ENCODE peak calls at places on chromosome 3, in six cellular contexts. I, Y, A, Q, V and Z are unnamed samples.

GRCh38 chr3:131107637-131108433 is 81.2 kb downstream of the NEK11 start:
- DNase-seq in I (no peak), Y (no peak), A (no peak), Q (no peak), V (no peak), Z (no peak)

GRCh38 chr3:126439968-126440708 is 35.6 kb downstream of the ZXDC start:
- DNase-seq in I (no peak), Y (no peak), A (peak; percentile 2), Q (no peak), V (no peak), Z (no peak)

GRCh38 chr3:65508743-65509422 is 529.8 kb downstream of the MAGI1 start:
- DNase-seq in I (no peak), Y (no peak), A (no peak), Q (no peak), V (no peak), Z (no peak)

GRCh38 chr3:120438971-120439370 is 11.8 kb downstream of the FSTL1 start:
- DNase-seq in I (peak; percentile 93), Y (no peak), A (no peak), Q (peak; percentile 56), V (peak; percentile 71), Z (peak; percentile 65)

GRCh38 chr3:139538733-139539132 is 809 bp downstream of the RBP1 start:
- DNase-seq in I (peak; percentile 53), Y (no peak), A (no peak), Q (peak; percentile 26), V (peak; percentile 93), Z (no peak)

GRCh38 chr3:63655519-63655918 is 3.0 kb downstream of the SNTN start:
- DNase-seq in I (peak; percentile 56), Y (no peak), A (no peak), Q (no peak), V (no peak), Z (no peak)

GRCh38 chr3:72334681-72335457 is 513.4 kb downstream of the SHQ1 start:
- DNase-seq in I (no peak), Y (no peak), A (no peak), Q (no peak), V (no peak), Z (no peak)

GRCh38 chr3:112143689-112144088 is 10.6 kb upstream of the GCSAM start:
- DNase-seq in I (no peak), Y (no peak), A (no peak), Q (no peak), V (no peak), Z (no peak)

GRCh38 chr3:115100172-115100571 is 46.9 kb downstream of the ZBTB20 start:
- DNase-seq in I (peak; percentile 70), Y (no peak), A (no peak), Q (no peak), V (peak; percentile 44), Z (peak; percentile 33)

GRCh38 chr3:56795097-56795806 is 6.5 kb downstream of the ARHGEF3 start:
- DNase-seq in I (peak; percentile 44), Y (no peak), A (no peak), Q (no peak), V (peak; percentile 69), Z (no peak)

GRCh38 chr3:184443364-184443763 is 63.5 kb downstream of the CHRD start:
- DNase-seq in I (no peak), Y (no peak), A (no peak), Q (no peak), V (no peak), Z (no peak)

GRCh38 chr3:135918600-135918999 is 46.9 kb upstream of the PPP2R3A start:
- DNase-seq in I (peak; percentile 67), Y (no peak), A (no peak), Q (no peak), V (no peak), Z (no peak)

GRCh38 chr3:169811606-169812123 is 1.0 kb upstream of the LRRIQ4 start:
- DNase-seq in I (peak; percentile 91), Y (no peak), A (no peak), Q (no peak), V (no peak), Z (no peak)

GRCh38 chr3:126971891-126972351 is 11.0 kb upstream of the PLXNA1 start:
- DNase-seq in I (peak; percentile 61), Y (no peak), A (peak; percentile 38), Q (peak; percentile 73), V (peak; percentile 80), Z (no peak)

DNA sequence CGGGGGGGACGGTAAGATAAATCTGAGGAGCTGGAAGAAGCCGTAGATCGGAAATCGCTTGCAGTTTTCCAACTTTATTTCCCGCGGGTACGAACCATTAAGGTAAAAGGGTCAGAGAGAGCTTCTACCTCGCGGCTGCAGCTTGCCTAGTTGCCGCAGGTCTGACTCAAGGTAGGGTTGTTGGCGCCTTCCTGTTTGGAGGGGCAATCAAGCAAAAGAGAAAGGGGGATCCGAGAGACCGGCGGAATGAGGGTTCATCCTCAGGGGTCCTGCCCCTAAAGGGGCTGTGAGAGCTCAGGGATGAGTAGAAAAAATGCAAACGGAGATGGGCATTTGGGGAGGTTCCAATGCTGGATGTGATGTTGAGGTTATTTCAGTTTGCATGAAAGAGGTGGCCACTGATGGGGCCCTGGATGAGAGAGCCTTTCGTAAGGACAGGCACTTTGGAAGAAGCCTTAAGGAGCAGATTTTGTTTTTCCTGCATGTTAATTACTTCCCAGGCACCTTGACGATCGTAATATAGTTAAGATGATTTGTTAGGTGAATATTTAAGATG is 265.4 kb downstream of the CGGBP1 start:
- DNase-seq in I (no peak), Y (no peak), A (no peak), Q (no peak), V (no peak), Z (no peak)
- TF ChIP-seq POLR2A in I (no peak), Y (no peak), A (no peak), Q (no peak), V (no peak), Z (no peak)

GRCh38 chr3:129278439-129278969 is at the start of gene HMCES:
- DNase-seq in I (peak; percentile 81), Y (peak; percentile 77), A (peak; percentile 94), Q (peak; percentile 95), V (peak; percentile 93), Z (peak; percentile 92)
- TF ChIP-seq POLR2A in I (no peak), Y (no peak), A (peak; percentile 88), Q (peak; percentile 95), V (no peak), Z (peak; percentile 86)

GRCh38 chr3:14290631-14291385 is 111.6 kb upstream of the SLC6A6 start:
- DNase-seq in I (no peak), Y (no peak), A (no peak), Q (peak; percentile 32), V (no peak), Z (no peak)

GRCh38 chr3:14286887-14287496 is 108.4 kb downstream of the LSM3 start:
- DNase-seq in I (no peak), Y (no peak), A (no peak), Q (no peak), V (no peak), Z (no peak)

GRCh38 chr3:14289590-14290453 is 111.2 kb downstream of the LSM3 start:
- DNase-seq in I (peak; percentile 96), Y (peak; percentile 60), A (no peak), Q (peak; percentile 52), V (peak; percentile 69), Z (no peak)

GRCh38 chr3:14288833-14289451 is 110.3 kb downstream of the LSM3 start:
- DNase-seq in I (no peak), Y (no peak), A (no peak), Q (no peak), V (no peak), Z (no peak)

GRCh38 chr3:14288168-14288788 is 109.7 kb downstream of the LSM3 start:
- DNase-seq in I (no peak), Y (no peak), A (no peak), Q (no peak), V (no peak), Z (no peak)
- TF ChIP-seq POLR2A in I (no peak), Y (no peak), A (no peak), Q (no peak), V (no peak), Z (no peak)

GRCh38 chr3:172040976-172041963 is 1.9 kb downstream of the FNDC3B start:
- DNase-seq in I (peak; percentile 41), Y (no peak), A (peak; percentile 33), Q (peak; percentile 49), V (peak; percentile 33), Z (peak; percentile 19)

GRCh38 chr3:172038823-172039222 is 555 bp upstream of the FNDC3B start:
- DNase-seq in I (peak; percentile 49), Y (no peak), A (no peak), Q (no peak), V (peak; percentile 61), Z (no peak)

GRCh38 chr3:172042136-172042535 is 2.8 kb downstream of the FNDC3B start:
- DNase-seq in I (no peak), Y (no peak), A (no peak), Q (no peak), V (no peak), Z (no peak)

GRCh38 chr3:172039352-172040077 is at the start of gene FNDC3B:
- DNase-seq in I (peak; percentile 95), Y (peak; percentile 72), A (peak; percentile 95), Q (peak; percentile 96), V (peak; percentile 95), Z (peak; percentile 95)

DNA sequence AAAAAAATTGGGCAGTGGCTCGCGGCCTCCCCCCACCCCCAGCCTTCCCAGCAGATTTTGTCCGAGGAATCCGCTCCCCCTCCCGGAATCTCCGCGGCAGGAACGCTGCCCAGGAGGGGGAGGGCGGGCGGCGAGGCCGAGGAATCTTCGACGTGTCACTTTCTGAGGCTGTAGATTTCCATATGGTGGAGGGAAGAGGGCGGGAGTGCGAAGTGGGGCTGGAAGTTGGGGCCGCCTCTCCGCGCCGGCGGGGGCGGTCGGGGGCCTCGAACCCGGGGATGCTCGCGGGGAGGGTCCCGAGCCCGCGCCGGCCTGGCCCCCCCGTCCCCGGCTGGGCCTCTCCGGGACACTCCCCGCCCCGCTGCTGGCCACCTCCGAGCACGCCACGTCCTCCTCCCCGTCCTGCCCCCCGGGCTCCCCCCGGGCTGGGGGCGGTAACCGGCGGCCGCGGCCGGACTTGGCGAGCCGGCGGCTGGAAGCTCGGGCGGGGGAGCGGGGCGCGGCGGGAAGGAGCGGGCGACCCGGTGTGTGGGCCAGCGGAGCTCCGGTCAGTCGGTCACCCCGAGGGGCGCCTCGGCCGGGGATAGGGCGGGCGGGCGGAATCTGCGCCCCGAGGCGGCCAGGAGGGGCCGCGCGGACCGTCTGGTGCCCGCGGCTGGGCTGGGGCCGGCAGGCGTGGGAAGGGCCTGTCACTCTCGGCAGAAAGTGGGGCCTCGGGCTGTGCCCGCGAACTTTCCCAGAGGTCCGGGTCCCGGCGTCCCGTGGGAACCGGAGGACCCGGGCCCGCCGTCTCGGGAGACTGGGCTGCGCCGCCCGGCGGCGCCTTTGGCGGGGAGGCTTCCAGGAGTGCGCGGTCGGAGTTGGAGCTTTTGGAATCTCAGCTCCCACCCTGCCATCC is 949 bp downstream of the FNDC3B start:
- DNase-seq in I (peak; percentile 86), Y (peak; percentile 51), A (peak; percentile 87), Q (peak; percentile 84), V (peak; percentile 86), Z (peak; percentile 75)
- TF ChIP-seq POLR2A in I (peak; percentile 79), Y (no peak), A (no peak), Q (no peak), V (peak; percentile 52), Z (peak; percentile 79)